ENCODE peak calls at places on chromosomes 2 and 18, in eight cellular contexts. J, B, E, M, V, T, X and I are unnamed samples.

GRCh38 chr2:33258387-33258786 is 218.1 kb upstream of the RASGRP3 start:
- DNase-seq in E (no peak), X (no peak), T (no peak), B (no peak), J (no peak), M (no peak), V (no peak), I (no peak)

GRCh38 chr2:215772003-215772402 is 241.3 kb downstream of the MREG start:
- DNase-seq in M (no peak), B (no peak), T (no peak), X (peak), J (no peak), V (no peak), E (no peak), I (peak)

GRCh38 chr2:217222511-217222910 is 362.6 kb upstream of the TNP1 start:
- DNase-seq in X (no peak), M (no peak), J (no peak), E (no peak), B (no peak), V (no peak), T (no peak), I (no peak)

GRCh38 chr2:88927142-88927541 is 235.7 kb downstream of the RPIA start:
- DNase-seq in M (no peak), J (no peak), X (no peak), E (no peak), B (no peak), V (no peak), T (no peak), I (no peak)

GRCh38 chr2:230691005-230691647 is 21.5 kb upstream of the CAB39 start:
- DNase-seq in V (no peak), B (peak), T (no peak), M (no peak), J (no peak), X (peak), E (no peak), I (peak)

GRCh38 chr2:215358312-215358845 is 46.5 kb downstream of the ATIC start:
- DNase-seq in J (no peak), T (no peak), E (no peak), B (no peak), V (no peak), M (no peak), X (no peak), I (no peak)

GRCh38 chr18:55651236-55651635 is 63.2 kb upstream of the TCF4 start:
- DNase-seq in B (no peak), X (no peak), V (no peak), J (no peak), E (no peak), M (no peak), T (no peak), I (no peak)

GRCh38 chr2:68330691-68331090 is 10.9 kb upstream of the CNRIP1 start:
- DNase-seq in J (no peak), V (no peak), E (no peak), B (no peak), T (no peak), X (no peak), M (no peak), I (no peak)

GRCh38 chr2:144401036-144401435 is 118.9 kb downstream of the ZEB2 start:
- DNase-seq in T (no peak), B (no peak), V (no peak), J (no peak), M (no peak), X (no peak), E (no peak), I (no peak)

GRCh38 chr2:105779394-105779793 is 34.7 kb downstream of the NCK2 start:
- DNase-seq in X (no peak), E (no peak), T (no peak), B (no peak), M (no peak), J (no peak), V (no peak), I (no peak)

GRCh38 chr2:227890495-227891079 is 19.2 kb downstream of the DAW1 start:
- DNase-seq in X (peak), B (no peak), V (no peak), J (no peak), T (no peak), M (peak), E (no peak), I (peak)

GRCh38 chr2:237546040-237546875 is 20.1 kb upstream of the PRLH start:
- DNase-seq in X (peak), B (no peak), M (no peak), V (no peak), T (no peak), E (no peak), J (no peak), I (no peak)

GRCh38 chr18:76456018-76456750 is 38.9 kb downstream of the ZNF516 start:
- DNase-seq in J (no peak), M (no peak), V (no peak), X (no peak), T (no peak), B (no peak), E (peak), I (no peak)

GRCh38 chr2:240992572-240993291 is 5.7 kb upstream of the SNED1 start:
- DNase-seq in B (no peak), J (no peak), T (no peak), X (no peak), E (no peak), M (no peak), V (no peak), I (no peak)

GRCh38 chr2:22450831-22451230 is 934.1 kb upstream of the KLHL29 start:
- DNase-seq in B (peak), E (no peak), X (no peak), T (no peak), J (no peak), V (no peak), M (no peak), I (no peak)

GRCh38 chr2:106839849-106840595 is 45.9 kb downstream of the ST6GAL2 start:
- DNase-seq in B (no peak), V (no peak), X (peak), J (no peak), M (no peak), T (no peak), E (no peak), I (peak)

GRCh38 chr2:36452279-36452678 is 96.7 kb downstream of the CRIM1 start:
- DNase-seq in B (no peak), T (no peak), X (no peak), M (no peak), V (no peak), J (no peak), E (no peak), I (no peak)

GRCh38 chr2:101706819-101707177 is 9.3 kb downstream of the MAP4K4 start:
- DNase-seq in M (peak), T (no peak), V (no peak), J (no peak), B (no peak), X (no peak), E (no peak), I (no peak)

GRCh38 chr2:162232611-162233115 is 10.6 kb downstream of the FAP start:
- DNase-seq in V (no peak), T (no peak), B (no peak), J (no peak), X (no peak), M (no peak), E (no peak), I (no peak)

GRCh38 chr2:119474371-119475224 is 42.9 kb downstream of the TMEM37 start:
- DNase-seq in B (no peak), V (no peak), M (no peak), T (no peak), J (no peak), X (no peak), E (no peak), I (peak)

GRCh38 chr2:168311265-168311925 is 64.0 kb upstream of the STK39 start:
- DNase-seq in V (no peak), E (no peak), X (no peak), T (no peak), M (no peak), J (no peak), B (no peak), I (no peak)

GRCh38 chr18:40413160-40413559 is 1541.9 kb upstream of the PIK3C3 start:
- DNase-seq in T (no peak), X (peak), E (no peak), V (no peak), M (no peak), J (peak), B (peak), I (peak)

GRCh38 chr2:175414872-175415487 is 233.5 kb upstream of the ATP5MC3 start:
- DNase-seq in M (no peak), X (peak), E (peak), V (no peak), B (peak), J (peak), T (no peak), I (peak)

GRCh38 chr2:56232912-56233311 is 49.1 kb downstream of the CCDC85A start:
- DNase-seq in T (no peak), E (no peak), X (no peak), J (no peak), M (no peak), B (no peak), V (no peak), I (peak)

GRCh38 chr2:150672311-150672710 is 184.8 kb upstream of the RND3 start:
- DNase-seq in X (no peak), M (no peak), B (no peak), J (no peak), T (no peak), V (no peak), E (no peak), I (no peak)

GRCh38 chr2:207482630-207483029 is 47.1 kb upstream of the CREB1 start:
- DNase-seq in M (no peak), V (no peak), B (no peak), J (no peak), T (no peak), X (no peak), E (no peak), I (no peak)

GRCh38 chr2:42877936-42878335 is 85.6 kb upstream of the HAAO start:
- DNase-seq in V (no peak), B (no peak), T (no peak), X (no peak), J (no peak), E (no peak), M (no peak), I (no peak)

GRCh38 chr2:224114428-224114827 is 75.3 kb upstream of the SERPINE2 start:
- DNase-seq in M (no peak), X (no peak), B (no peak), J (no peak), T (no peak), V (no peak), E (no peak), I (no peak)

GRCh38 chr2:99451280-99451679 is 38.5 kb downstream of the REV1 start:
- DNase-seq in J (no peak), T (no peak), M (no peak), E (no peak), V (no peak), X (no peak), B (no peak), I (no peak)

GRCh38 chr2:170680172-170680913 is 34.8 kb upstream of the SP5 start:
- DNase-seq in J (no peak), E (no peak), B (no peak), X (peak), M (no peak), V (no peak), T (no peak), I (peak)

GRCh38 chr2:103161456-103162289 is 399.8 kb downstream of the TMEM182 start:
- DNase-seq in T (no peak), B (peak), X (peak), V (no peak), J (peak), M (no peak), E (no peak), I (peak)

GRCh38 chr18:24319757-24320156 is 77.9 kb downstream of the OSBPL1A start:
- DNase-seq in B (no peak), X (no peak), V (no peak), T (no peak), J (no peak), M (no peak), E (no peak), I (no peak)

GRCh38 chr2:197273485-197273884 is 37.1 kb downstream of the ANKRD44 start:
- DNase-seq in V (no peak), B (no peak), J (no peak), T (no peak), M (no peak), E (peak), X (no peak), I (no peak)

GRCh38 chr2:96617012-96617411 is 21.1 kb downstream of the KANSL3 start:
- DNase-seq in B (no peak), T (no peak), J (no peak), V (no peak), X (no peak), M (no peak), E (no peak), I (no peak)

GRCh38 chr2:64410673-64411072 is 43.3 kb upstream of the LGALSL start:
- DNase-seq in B (no peak), J (no peak), M (no peak), X (no peak), E (no peak), T (no peak), V (no peak), I (no peak)

GRCh38 chr2:230895536-230896345 is 29.3 kb downstream of the GPR55 start:
- DNase-seq in J (no peak), E (no peak), V (no peak), B (no peak), X (no peak), M (no peak), T (no peak), I (no peak)

GRCh38 chr2:215973954-215974699 is 39.2 kb downstream of the MREG start:
- DNase-seq in T (no peak), X (peak), B (peak), V (no peak), J (peak), M (no peak), E (peak), I (no peak)

GRCh38 chr18:3721771-3722661 is 272.0 kb downstream of the TGIF1 start:
- DNase-seq in J (no peak), T (no peak), M (no peak), X (no peak), B (no peak), V (no peak), E (no peak), I (no peak)

GRCh38 chr2:119106301-119106897 is 52.2 kb downstream of the C1QL2 start:
- DNase-seq in J (peak), T (no peak), B (peak), X (peak), E (no peak), V (no peak), M (no peak), I (peak)

GRCh38 chr2:238852186-238852869 is 4.4 kb downstream of the TWIST2 start:
- DNase-seq in T (no peak), J (no peak), E (no peak), X (no peak), M (no peak), B (no peak), V (no peak), I (no peak)